ENCODE peak calls at places on chromosomes 13 and 19, in seven cellular contexts. B is T-helper 1 cell, N is lower leg skin, Y is omental fat pad, V is NCI-H1092, Q is tibial artery, D is pons. U is an unnamed sample.

GRCh38 chr13:45548281-45548680 is 67.3 kb downstream of the ERICH6B start:
- DNase-seq in B (no peak), N (no peak), Y (no peak), V (no peak), Q (no peak), D (no peak), U (no peak)

GRCh38 chr19:47122359-47123335 is 8.0 kb upstream of the SAE1 start:
- DNase-seq in B (no peak), N (no peak), Y (no peak), V (no peak), Q (no peak), D (no peak), U (no peak)

GRCh38 chr19:752652-753517 is 2.0 kb downstream of the MISP start:
- DNase-seq in B (no peak), N (peak), Y (peak), V (no peak), Q (peak), D (no peak), U (no peak)

GRCh38 chr13:114108894-114109293 is 23.5 kb downstream of the RASA3 start:
- DNase-seq in B (no peak), N (no peak), Y (peak), V (no peak), Q (peak), D (no peak), U (no peak)

GRCh38 chr13:50915562-50915961 is 6.0 kb downstream of the RNASEH2B start:
- DNase-seq in B (no peak), N (no peak), Y (no peak), V (no peak), Q (no peak), D (no peak), U (no peak)

GRCh38 chr19:58543826-58544590 is at the start of gene TRIM28:
- DNase-seq in B (peak), N (peak), Y (peak), V (no peak), Q (peak), D (peak), U (peak)

GRCh38 chr13:93690139-93690538 is 463.5 kb downstream of the GPC6 start:
- DNase-seq in B (no peak), N (no peak), Y (no peak), V (no peak), Q (no peak), D (no peak), U (no peak)

GRCh38 chr19:39810424-39810823 is 23.5 kb downstream of the DYRK1B start:
- DNase-seq in B (no peak), N (no peak), Y (no peak), V (no peak), Q (no peak), D (no peak), U (no peak)

GRCh38 chr13:80235559-80236296 is 105.2 kb downstream of the SPRY2 start:
- DNase-seq in B (no peak), N (no peak), Y (no peak), V (peak), Q (no peak), D (peak), U (peak)

GRCh38 chr19:12652219-12652618 is 14.3 kb downstream of the MAN2B1 start:
- DNase-seq in B (no peak), N (no peak), Y (no peak), V (no peak), Q (no peak), D (no peak), U (no peak)

GRCh38 chr19:7867092-7867844 is 6.9 kb downstream of the PRR36 start:
- DNase-seq in B (no peak), N (no peak), Y (no peak), V (no peak), Q (no peak), D (no peak), U (no peak)

GRCh38 chr13:49641810-49642291 is 13.5 kb downstream of the ARL11 start:
- DNase-seq in B (no peak), N (peak), Y (no peak), V (no peak), Q (peak), D (peak), U (no peak)

GRCh38 chr13:110617326-110618072 is 2.2 kb downstream of the NAXD start:
- DNase-seq in B (no peak), N (no peak), Y (no peak), V (no peak), Q (no peak), D (peak), U (no peak)

GRCh38 chr13:114125589-114125988 is 6.8 kb downstream of the RASA3 start:
- DNase-seq in B (no peak), N (no peak), Y (no peak), V (no peak), Q (no peak), D (no peak), U (no peak)

GRCh38 chr19:44142014-44142523 is 715 bp downstream of the ZNF234 start:
- DNase-seq in B (no peak), N (no peak), Y (no peak), V (no peak), Q (no peak), D (no peak), U (peak)

GRCh38 chr19:28010656-28011055 is 1202.3 kb downstream of the UQCRFS1 start:
- DNase-seq in B (no peak), N (no peak), Y (no peak), V (no peak), Q (no peak), D (no peak), U (no peak)

GRCh38 chr19:2613507-2614295 is 88.8 kb downstream of the GNG7 start:
- DNase-seq in B (peak), N (no peak), Y (no peak), V (no peak), Q (peak), D (no peak), U (peak)

GRCh38 chr13:110505594-110505993 is 55.9 kb downstream of the RAB20 start:
- DNase-seq in B (no peak), N (no peak), Y (no peak), V (no peak), Q (no peak), D (no peak), U (no peak)

GRCh38 chr13:109517516-109517915 is 268.9 kb downstream of the IRS2 start:
- DNase-seq in B (no peak), N (no peak), Y (no peak), V (no peak), Q (no peak), D (no peak), U (no peak)